ENCODE peak calls at places on chromosomes 4 and X, in eight cellular contexts. L is psoas muscle, V is AG04449, T is foreskin fibroblast, Y is H9, H is GM12878, O is GM10248, G is OCI-LY7. J is an unnamed sample.

GRCh38 chr4:145939856-145940255 is 1.2 kb upstream of the ZNF827 start:
- DNase-seq in L (no peak), V (no peak), T (no peak), O (no peak), G (no peak), Y (no peak), H (no peak), J (no peak)

GRCh38 chrX:151754042-151754419 is 19.5 kb downstream of the CNGA2 start:
- DNase-seq in T (peak; percentile 47), V (peak; percentile 37), L (peak; percentile 23), Y (peak; percentile 36), H (no peak), G (no peak), O (no peak), J (no peak)

GRCh38 chr4:81606796-81607550 is 135.3 kb upstream of the RASGEF1B start:
- DNase-seq in Y (no peak), H (no peak), G (peak; percentile 66), L (no peak), T (peak; percentile 54), O (no peak), V (no peak), J (no peak)

GRCh38 chrX:74248889-74249288 is 55.1 kb upstream of the ZCCHC13 start:
- DNase-seq in G (no peak), L (no peak), O (no peak), T (no peak), Y (peak; percentile 57), H (no peak), V (no peak), J (no peak)

GRCh38 chr4:128163177-128164117 is 102.3 kb downstream of the LARP1B start:
- DNase-seq in Y (no peak), H (no peak), O (no peak), L (no peak), G (no peak), V (no peak), T (peak; percentile 25), J (no peak)

GRCh38 chr4:81257021-81257420 is 42.0 kb upstream of the PRKG2 start:
- DNase-seq in H (no peak), V (no peak), G (no peak), T (peak; percentile 58), L (no peak), O (no peak), Y (no peak), J (no peak)

GRCh38 chr4:8112036-8112576 is 46.5 kb downstream of the ABLIM2 start:
- DNase-seq in O (no peak), H (no peak), T (no peak), G (no peak), V (no peak), Y (no peak), L (no peak), J (no peak)

GRCh38 chr4:88737304-88738015 is 39.8 kb upstream of the NAP1L5 start:
- DNase-seq in V (no peak), H (peak; percentile 13), O (peak; percentile 29), L (peak; percentile 49), G (no peak), T (no peak), Y (no peak), J (no peak)

GRCh38 chrX:141133272-141133671 is 43.7 kb downstream of the LDOC1 start:
- DNase-seq in L (no peak), O (no peak), G (no peak), T (no peak), V (no peak), Y (no peak), H (no peak), J (no peak)

GRCh38 chr4:145279122-145279960 is 99.0 kb upstream of the OTUD4 start:
- DNase-seq in Y (no peak), H (no peak), L (no peak), V (peak; percentile 82), G (no peak), T (peak; percentile 70), O (no peak), J (no peak)

GRCh38 chrX:9897761-9898161 is 69.4 kb upstream of the CLDN34 start:
- DNase-seq in H (no peak), T (peak; percentile 78), Y (no peak), O (no peak), V (peak; percentile 88), L (no peak), G (no peak), J (no peak)

GRCh38 chrX:153831435-153832150 is 1.2 kb upstream of the PDZD4 start:
- DNase-seq in T (no peak), H (no peak), V (no peak), Y (no peak), G (no peak), L (no peak), O (peak; percentile 10), J (no peak)

GRCh38 chr4:33722800-33723511 is 2521.4 kb downstream of the ARAP2 start:
- DNase-seq in V (no peak), H (no peak), L (no peak), G (no peak), O (no peak), Y (no peak), T (peak; percentile 52), J (no peak)

GRCh38 chr4:153257151-153257620 is 52.9 kb downstream of the TRIM2 start:
- DNase-seq in O (peak; percentile 49), Y (peak; percentile 77), G (no peak), V (no peak), T (peak; percentile 71), L (peak; percentile 27), H (no peak), J (no peak)

GRCh38 chr4:127668770-127669169 is 36.0 kb downstream of the INTU start:
- DNase-seq in H (no peak), Y (no peak), O (no peak), L (no peak), T (no peak), G (no peak), V (no peak), J (no peak)

GRCh38 chr4:166128452-166128851 is 255.4 kb downstream of the TLL1 start:
- DNase-seq in T (peak; percentile 15), O (no peak), L (no peak), V (no peak), Y (no peak), G (no peak), H (no peak), J (no peak)

GRCh38 chrX:134526399-134526798 is 66.4 kb downstream of the HPRT1 start:
- DNase-seq in O (no peak), Y (no peak), G (no peak), L (no peak), T (no peak), H (no peak), V (no peak), J (no peak)

GRCh38 chr4:74181225-74181624 is 23.3 kb downstream of the MTHFD2L start:
- DNase-seq in V (no peak), G (no peak), T (peak; percentile 22), Y (no peak), L (no peak), O (no peak), H (no peak), J (no peak)

GRCh38 chr4:11438647-11439046 is 10.0 kb upstream of the HS3ST1 start:
- DNase-seq in T (no peak), O (no peak), V (no peak), H (no peak), G (no peak), Y (no peak), L (no peak), J (no peak)

GRCh38 chr4:11436084-11436483 is 7.4 kb upstream of the HS3ST1 start:
- DNase-seq in L (no peak), G (no peak), T (no peak), Y (no peak), V (no peak), H (no peak), O (no peak), J (no peak)

GRCh38 chr4:11439836-11440235 is 11.1 kb upstream of the HS3ST1 start:
- DNase-seq in O (no peak), V (no peak), G (no peak), Y (no peak), H (no peak), T (no peak), L (no peak), J (no peak)

GRCh38 chr4:11440481-11441181 is 11.9 kb upstream of the HS3ST1 start:
- DNase-seq in L (no peak), O (no peak), T (no peak), V (no peak), H (no peak), Y (no peak), G (no peak), J (no peak)

DNA sequence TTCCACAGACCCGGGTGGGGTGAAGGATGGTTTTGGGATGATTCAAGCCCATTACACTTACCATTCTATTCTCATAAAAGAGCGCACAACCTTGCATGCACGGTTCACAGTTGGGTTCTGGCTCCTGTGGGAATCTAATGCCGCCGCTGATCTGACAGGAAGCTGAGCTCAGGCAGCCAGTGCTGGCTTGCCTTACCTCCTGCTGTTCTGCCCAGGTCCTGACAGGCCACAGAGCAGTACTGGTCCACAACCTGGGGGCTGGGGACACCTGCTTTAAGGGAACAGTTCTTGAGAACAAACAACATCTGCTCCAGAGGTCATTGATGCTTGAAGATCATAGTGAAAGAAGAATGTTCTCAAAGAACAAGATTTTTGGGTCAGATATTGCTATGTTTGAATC is 8.0 kb upstream of the HS3ST1 start:
- DNase-seq in G (no peak), L (no peak), T (no peak), V (no peak), H (no peak), Y (peak; percentile 53), O (no peak), J (no peak)
- TF ChIP-seq CTCF in G (no peak), L (no peak), T (no peak), V (no peak), H (no peak), Y (no peak), O (no peak), J (no peak)

DNA sequence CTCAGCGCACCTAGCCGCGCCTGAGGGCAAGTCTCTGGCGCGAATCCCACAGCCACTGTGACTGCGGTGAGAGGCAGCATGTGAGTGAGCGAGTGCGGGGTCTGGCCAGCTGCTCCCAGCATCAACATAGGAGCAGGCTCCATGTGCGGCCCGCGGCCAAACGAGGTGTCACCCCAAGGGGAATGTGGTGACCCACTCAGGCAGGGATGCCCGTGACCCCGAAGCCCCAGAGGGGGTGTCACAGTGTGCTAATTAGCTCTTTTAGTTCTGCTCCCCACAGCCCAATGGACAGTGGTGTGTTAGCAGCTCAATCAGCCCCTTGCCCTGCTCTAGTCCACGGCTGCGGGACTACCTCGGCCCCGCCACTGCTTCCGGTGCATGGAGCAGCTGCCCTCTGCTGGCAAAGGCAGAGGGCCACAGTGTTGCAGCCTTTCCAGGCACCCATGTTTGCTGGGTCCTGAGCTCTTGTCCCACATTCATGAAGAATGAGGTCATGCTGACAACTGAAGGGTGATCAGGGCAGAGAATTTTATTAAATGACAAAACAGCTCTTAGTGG is 61.4 kb downstream of the AGA start:
- DNase-seq in V (no peak), H (no peak), O (no peak), Y (peak; percentile 93), L (no peak), G (peak; percentile 9), T (no peak), J (no peak)
- TF ChIP-seq CTCF in V (no peak), H (no peak), O (peak; percentile 23), Y (peak; percentile 67), L (no peak), G (peak; percentile 40), T (no peak), J (peak; percentile 40)

GRCh38 chr4:136748165-136748564 is 784.1 kb downstream of the PCDH18 start:
- DNase-seq in G (no peak), O (no peak), T (no peak), Y (no peak), V (no peak), L (no peak), H (no peak), J (no peak)
- TF ChIP-seq CTCF in G (no peak), O (no peak), T (no peak), Y (no peak), V (no peak), L (no peak), H (no peak), J (no peak)

GRCh38 chr4:113901994-113902787 is 77.3 kb downstream of the ARSJ start:
- DNase-seq in H (no peak), Y (no peak), V (no peak), T (no peak), G (no peak), L (no peak), O (peak; percentile 23), J (no peak)
- TF ChIP-seq CTCF in H (peak; percentile 24), Y (no peak), V (no peak), T (no peak), G (no peak), L (no peak), O (no peak), J (no peak)

J was measured in chondrocyte.